ENCODE peak calls at places on chromosomes 4 and X, in four cellular contexts. One of them, this sample, is unnamed.

GRCh38 chr4:54897590-54897989 is 227.8 kb downstream of the KDR start:
- DNase-seq in HCT116: no peak
- DNase-seq in BE2C: no peak
- DNase-seq in endothelial cell: no peak
- DNase-seq in this sample: no peak

GRCh38 chr4:53908661-53909078 is 155.7 kb downstream of the CHIC2 start:
- DNase-seq in endothelial cell: peak; percentile 19
- DNase-seq in BE2C: peak; percentile 36
- DNase-seq in HCT116: peak; percentile 62
- DNase-seq in this sample: no peak

GRCh38 chr4:107600456-107600855 is 119.6 kb downstream of the PAPSS1 start:
- DNase-seq in BE2C: no peak
- DNase-seq in endothelial cell: no peak
- DNase-seq in HCT116: no peak
- DNase-seq in this sample: no peak

GRCh38 chrX:13377537-13377936 is 57.7 kb upstream of the ATXN3L start:
- DNase-seq in BE2C: peak; percentile 18
- DNase-seq in HCT116: no peak
- DNase-seq in endothelial cell: no peak
- DNase-seq in this sample: no peak

GRCh38 chrX:56564182-56564885 is 907 bp downstream of the UBQLN2 start:
- DNase-seq in BE2C: no peak
- DNase-seq in HCT116: no peak
- DNase-seq in endothelial cell: no peak
- DNase-seq in this sample: peak; percentile 83

GRCh38 chr4:96519291-96519690 is 679.4 kb downstream of the PDHA2 start:
- DNase-seq in endothelial cell: no peak
- DNase-seq in BE2C: no peak
- DNase-seq in HCT116: no peak
- DNase-seq in this sample: no peak

GRCh38 chrX:123807825-123808416 is 51.9 kb upstream of the XIAP start:
- DNase-seq in HCT116: no peak
- DNase-seq in BE2C: no peak
- DNase-seq in endothelial cell: no peak
- DNase-seq in this sample: no peak

GRCh38 chrX:31392541-31392940 is 320.7 kb upstream of the FTHL17 start:
- DNase-seq in BE2C: no peak
- DNase-seq in endothelial cell: no peak
- DNase-seq in HCT116: no peak
- DNase-seq in this sample: no peak

GRCh38 chrX:155662297-155662696 is 49.5 kb upstream of the TMLHE start:
- DNase-seq in endothelial cell: no peak
- DNase-seq in BE2C: no peak
- DNase-seq in HCT116: no peak
- DNase-seq in this sample: no peak

GRCh38 chr4:60522265-60522664 is 677.9 kb upstream of the ADGRL3 start:
- DNase-seq in BE2C: no peak
- DNase-seq in endothelial cell: no peak
- DNase-seq in HCT116: no peak
- DNase-seq in this sample: no peak

GRCh38 chrX:38628587-38628986 is 67.2 kb downstream of the TSPAN7 start:
- DNase-seq in BE2C: no peak
- DNase-seq in endothelial cell: no peak
- DNase-seq in HCT116: no peak
- DNase-seq in this sample: no peak

GRCh38 chr4:15232725-15233597 is 194.9 kb upstream of the C1QTNF7 start:
- DNase-seq in HCT116: no peak
- DNase-seq in endothelial cell: no peak
- DNase-seq in BE2C: no peak
- DNase-seq in this sample: no peak

GRCh38 chr4:46648088-46648744 is 258.3 kb upstream of the GABRA2 start:
- DNase-seq in HCT116: no peak
- DNase-seq in BE2C: peak; percentile 63
- DNase-seq in endothelial cell: peak; percentile 15
- DNase-seq in this sample: no peak

DNA sequence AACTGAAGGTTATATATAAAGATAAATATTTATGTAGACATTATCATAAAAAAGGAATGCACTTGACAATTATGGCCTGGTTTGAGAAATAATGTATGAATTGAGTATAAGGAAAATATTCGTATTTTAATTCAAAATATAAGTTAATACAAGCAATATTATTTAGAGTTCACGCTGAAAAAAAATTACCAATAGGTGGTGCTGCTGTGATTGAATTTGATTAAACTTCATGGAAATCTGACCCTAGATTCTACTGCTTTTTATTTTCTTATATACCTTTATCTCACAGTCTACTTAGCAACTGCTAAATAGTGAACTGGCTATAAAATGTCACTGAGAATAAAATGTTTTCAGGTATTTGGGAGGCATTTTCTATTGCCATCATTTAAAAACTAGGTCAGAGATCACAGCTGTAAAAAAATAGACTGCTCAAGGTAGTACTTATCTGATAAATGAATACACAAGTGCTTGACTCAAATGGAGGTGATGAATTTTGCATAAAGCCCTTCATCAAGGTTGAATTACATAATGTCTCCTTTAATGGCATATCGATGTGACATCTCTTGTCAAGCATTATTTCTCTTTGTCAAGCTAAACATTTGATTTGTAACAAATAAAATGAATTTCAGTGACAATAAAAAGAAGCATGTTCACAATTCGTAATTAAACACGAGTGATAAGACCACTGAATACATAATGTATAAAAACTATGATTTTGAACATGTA is 1638.8 kb upstream of the PCDH7 start:
- DNase-seq in endothelial cell: no peak
- DNase-seq in HCT116: peak; percentile 22
- DNase-seq in BE2C: no peak
- DNase-seq in this sample: no peak
- TF ChIP-seq CTCF in endothelial cell: peak; percentile 48
- TF ChIP-seq CTCF in HCT116: peak; percentile 29
- TF ChIP-seq CTCF in BE2C: no peak
- TF ChIP-seq CTCF in this sample: peak; percentile 61

DNA sequence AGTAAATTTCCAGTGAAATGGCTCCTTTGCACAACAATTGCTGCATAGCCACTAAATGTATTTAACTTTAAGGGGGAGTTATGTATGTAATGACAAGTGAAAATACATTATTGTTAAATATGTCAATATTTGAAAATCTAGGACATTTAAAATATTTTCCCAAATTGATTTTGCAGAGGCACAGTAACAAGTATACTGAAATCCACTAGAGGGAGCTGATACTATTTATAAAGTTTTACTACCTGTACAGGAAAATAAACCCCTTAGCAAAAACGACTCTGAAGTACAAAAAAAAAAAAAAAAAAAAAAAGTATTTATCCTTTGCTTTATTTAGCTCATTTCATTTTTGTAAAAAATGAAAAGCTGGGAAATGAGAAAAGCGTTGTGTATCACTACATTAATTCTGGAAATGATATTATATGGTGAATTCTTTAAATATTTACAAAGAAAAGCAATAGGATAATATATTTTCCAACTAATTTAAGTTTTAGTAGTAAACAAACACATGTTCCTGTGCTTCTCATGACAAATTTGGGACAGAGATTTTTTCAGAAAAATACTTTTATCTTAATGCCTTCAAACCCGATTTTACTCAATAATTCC is 727.7 kb downstream of the DMD start:
- DNase-seq in BE2C: no peak
- DNase-seq in HCT116: no peak
- DNase-seq in endothelial cell: no peak
- DNase-seq in this sample: no peak
- TF ChIP-seq CTCF in BE2C: no peak
- TF ChIP-seq CTCF in HCT116: peak; percentile 12
- TF ChIP-seq CTCF in endothelial cell: peak; percentile 20
- TF ChIP-seq CTCF in this sample: peak; percentile 49

GRCh38 chrX:106752101-106752678 is 25.7 kb downstream of the RNF128 start:
- DNase-seq in HCT116: no peak
- DNase-seq in endothelial cell: peak; percentile 3
- DNase-seq in BE2C: no peak
- DNase-seq in this sample: no peak
- TF ChIP-seq CTCF in HCT116: peak; percentile 9
- TF ChIP-seq CTCF in endothelial cell: no peak
- TF ChIP-seq CTCF in BE2C: no peak
- TF ChIP-seq CTCF in this sample: no peak

GRCh38 chr4:158964114-158964727 is 138.7 kb upstream of the RAPGEF2 start:
- DNase-seq in endothelial cell: no peak
- DNase-seq in HCT116: no peak
- DNase-seq in BE2C: no peak
- DNase-seq in this sample: no peak
- TF ChIP-seq CTCF in endothelial cell: no peak
- TF ChIP-seq CTCF in HCT116: no peak
- TF ChIP-seq CTCF in BE2C: no peak
- TF ChIP-seq CTCF in this sample: no peak

DNA sequence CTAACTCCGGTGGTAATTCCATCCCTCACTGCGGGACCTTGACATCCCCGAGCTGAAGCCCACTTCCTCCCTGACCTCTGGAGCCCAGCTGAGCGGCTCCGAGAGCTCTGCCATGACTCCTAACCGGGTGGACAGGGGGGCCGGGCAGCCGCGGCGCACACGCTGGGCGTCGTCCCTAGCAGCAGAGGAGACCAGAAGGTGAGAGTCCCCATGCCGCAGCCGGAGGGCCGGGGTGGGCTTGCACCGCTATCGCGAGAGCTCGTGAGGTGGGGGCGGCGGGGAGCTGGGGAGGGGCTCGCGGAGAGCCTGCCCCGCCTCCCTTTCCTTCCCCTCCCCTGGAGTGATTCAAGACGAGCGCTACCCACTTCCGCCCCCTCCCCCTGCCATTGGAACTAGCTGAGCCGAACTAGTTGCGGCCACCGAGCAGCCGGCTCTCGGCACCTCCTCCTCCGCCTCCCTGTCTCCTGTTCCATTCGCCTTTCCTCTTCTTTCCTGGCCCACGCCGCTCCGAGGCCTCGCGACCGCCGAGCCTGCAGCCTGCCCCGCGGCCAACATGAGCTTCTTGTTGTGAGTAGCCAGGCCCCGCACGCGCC is at the start of gene MOB1B:
- DNase-seq in HCT116: peak; percentile 59
- DNase-seq in BE2C: peak; percentile 96
- DNase-seq in endothelial cell: peak; percentile 90
- DNase-seq in this sample: peak; percentile 96
- TF ChIP-seq CTCF in HCT116: no peak
- TF ChIP-seq CTCF in BE2C: peak; percentile 18
- TF ChIP-seq CTCF in endothelial cell: no peak
- TF ChIP-seq CTCF in this sample: peak; percentile 58

DNA sequence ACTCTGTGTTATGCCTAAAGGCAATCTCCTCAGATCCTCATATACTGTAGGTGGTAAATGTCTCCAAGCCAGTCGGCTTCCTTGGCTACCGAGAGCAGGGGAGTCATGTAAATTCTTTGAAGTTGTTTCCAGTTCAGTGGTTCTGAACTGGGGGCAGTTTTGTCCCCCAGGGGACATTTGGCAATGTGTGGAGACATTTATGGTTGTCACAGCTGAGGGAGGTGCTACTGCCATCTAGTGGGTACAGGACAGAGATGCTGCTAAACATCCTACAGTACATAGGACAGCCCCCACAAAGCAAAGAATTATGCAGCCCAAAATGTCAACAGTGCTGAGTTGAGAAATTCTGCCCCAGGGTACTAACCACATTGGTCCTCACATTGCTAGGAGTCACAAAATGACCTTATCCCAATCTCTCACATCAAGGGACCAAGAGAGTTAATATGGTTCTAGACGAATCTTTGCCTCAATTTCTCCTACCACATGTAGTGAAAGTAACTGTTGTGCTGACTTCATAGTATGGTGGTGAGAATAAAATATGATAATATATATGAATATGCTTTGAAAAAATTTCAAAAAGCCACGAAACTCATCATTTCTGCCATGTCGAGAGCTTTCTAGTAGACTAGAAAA is 104.4 kb upstream of the ARHGAP24 start:
- DNase-seq in BE2C: peak; percentile 69
- DNase-seq in HCT116: peak; percentile 21
- DNase-seq in endothelial cell: peak; percentile 46
- DNase-seq in this sample: no peak
- TF ChIP-seq CTCF in BE2C: peak; percentile 96
- TF ChIP-seq CTCF in HCT116: peak; percentile 89
- TF ChIP-seq CTCF in endothelial cell: peak; percentile 72
- TF ChIP-seq CTCF in this sample: peak; percentile 74

GRCh38 chr4:163707873-163708272 is 213.4 kb downstream of the TMA16 start:
- DNase-seq in HCT116: no peak
- DNase-seq in endothelial cell: no peak
- DNase-seq in BE2C: no peak
- DNase-seq in this sample: no peak

GRCh38 chr4:163702736-163703135 is 208.2 kb downstream of the TMA16 start:
- DNase-seq in endothelial cell: no peak
- DNase-seq in BE2C: no peak
- DNase-seq in HCT116: no peak
- DNase-seq in this sample: no peak

GRCh38 chr4:163697121-163697520 is 202.6 kb downstream of the TMA16 start:
- DNase-seq in BE2C: no peak
- DNase-seq in HCT116: no peak
- DNase-seq in endothelial cell: no peak
- DNase-seq in this sample: no peak

GRCh38 chr4:163701915-163702314 is 207.4 kb downstream of the TMA16 start:
- DNase-seq in endothelial cell: no peak
- DNase-seq in HCT116: no peak
- DNase-seq in BE2C: no peak
- DNase-seq in this sample: no peak
- TF ChIP-seq CTCF in endothelial cell: no peak
- TF ChIP-seq CTCF in HCT116: no peak
- TF ChIP-seq CTCF in BE2C: no peak
- TF ChIP-seq CTCF in this sample: no peak

GRCh38 chr4:158170691-158171455 is 2.0 kb downstream of the GASK1B start:
- DNase-seq in HCT116: no peak
- DNase-seq in endothelial cell: no peak
- DNase-seq in BE2C: peak; percentile 19
- DNase-seq in this sample: no peak
- TF ChIP-seq CTCF in HCT116: peak; percentile 49
- TF ChIP-seq CTCF in endothelial cell: peak; percentile 74
- TF ChIP-seq CTCF in BE2C: peak; percentile 49
- TF ChIP-seq CTCF in this sample: peak; percentile 36

GRCh38 chr4:36411338-36411737 is 129.9 kb downstream of the DTHD1 start:
- DNase-seq in BE2C: no peak
- DNase-seq in endothelial cell: no peak
- DNase-seq in HCT116: no peak
- DNase-seq in this sample: no peak

GRCh38 chr4:36420111-36420679 is 138.8 kb downstream of the DTHD1 start:
- DNase-seq in endothelial cell: no peak
- DNase-seq in BE2C: no peak
- DNase-seq in HCT116: no peak
- DNase-seq in this sample: no peak

DNA sequence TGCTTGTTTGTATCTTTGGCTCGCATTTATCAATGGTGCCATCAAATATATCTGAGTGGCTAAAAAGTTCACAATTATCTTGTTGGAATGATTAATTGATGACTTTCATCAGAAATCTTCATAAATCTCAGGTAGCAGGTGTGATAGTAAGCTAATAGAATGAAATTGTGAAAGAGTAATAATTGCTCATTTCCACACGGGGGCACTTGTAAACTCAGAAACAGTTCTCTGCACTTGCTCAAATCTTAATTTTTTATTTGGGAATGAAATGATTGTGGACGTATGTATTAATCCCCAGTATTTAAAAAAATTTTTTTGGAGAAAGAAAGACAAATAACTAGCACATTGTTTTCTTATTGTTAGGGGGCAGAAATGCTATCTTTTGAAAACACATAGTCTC is 132.8 kb downstream of the DTHD1 start:
- DNase-seq in HCT116: no peak
- DNase-seq in endothelial cell: no peak
- DNase-seq in BE2C: no peak
- DNase-seq in this sample: no peak
- TF ChIP-seq CTCF in HCT116: peak; percentile 35
- TF ChIP-seq CTCF in endothelial cell: peak; percentile 43
- TF ChIP-seq CTCF in BE2C: no peak
- TF ChIP-seq CTCF in this sample: peak; percentile 47

GRCh38 chrX:23779025-23779424 is 3.9 kb upstream of the SAT1 start:
- DNase-seq in BE2C: no peak
- DNase-seq in HCT116: no peak
- DNase-seq in endothelial cell: no peak
- DNase-seq in this sample: no peak
- TF ChIP-seq CTCF in BE2C: no peak
- TF ChIP-seq CTCF in HCT116: no peak
- TF ChIP-seq CTCF in endothelial cell: no peak
- TF ChIP-seq CTCF in this sample: no peak

This sample was measured in osteocyte.